ENCODE peak calls at places on chromosomes 2 and 18, in nine cellular contexts. U is PC-3; D is AG09309; P is stimulated activated CD4-positive, alpha-beta T cell treated with anti-CD3 and anti-CD28 coated beads, Interleukin-15, amount 100 ng/mL, for 1 hour; V is left cardiac atrium; T is left colon; C is astrocyte of the spinal cord; Q is fibroblast of mammary gland; S is RWPE1. Y is an unnamed sample.

GRCh38 chr2:11417946-11418585 is 47.9 kb downstream of the E2F6 start:
- DNase-seq in T (no peak), V (no peak), P (no peak), S (no peak), Q (peak), D (no peak), C (no peak), U (peak), Y (no peak)

GRCh38 chr2:230762317-230762896 is 49.8 kb downstream of the CAB39 start:
- DNase-seq in P (no peak), U (peak), V (no peak), T (peak), C (no peak), Q (no peak), D (no peak), S (no peak), Y (peak)

GRCh38 chr2:69089244-69089643 is 76.3 kb downstream of the ANTXR1 start:
- DNase-seq in C (no peak), T (no peak), D (no peak), P (no peak), Q (peak), V (no peak), S (no peak), U (no peak), Y (no peak)

GRCh38 chr2:85718885-85719487 is 24.8 kb downstream of the GNLY start:
- DNase-seq in S (no peak), Q (no peak), V (no peak), U (no peak), D (no peak), T (no peak), P (no peak), C (no peak), Y (no peak)

GRCh38 chr18:4358618-4359017 is 96.5 kb downstream of the DLGAP1 start:
- DNase-seq in P (no peak), Q (no peak), D (no peak), T (no peak), U (no peak), C (no peak), V (no peak), S (no peak), Y (no peak)

GRCh38 chr2:33168973-33169372 is 222.2 kb downstream of the LTBP1 start:
- DNase-seq in C (no peak), P (no peak), T (no peak), D (no peak), Q (no peak), V (no peak), S (no peak), U (no peak), Y (no peak)

GRCh38 chr2:10846110-10846861 is 33.7 kb upstream of the PDIA6 start:
- DNase-seq in S (no peak), V (no peak), D (no peak), P (no peak), Q (no peak), U (no peak), T (no peak), C (no peak), Y (no peak)

GRCh38 chr2:182852090-182852489 is 14.3 kb downstream of the FRZB start:
- DNase-seq in T (no peak), Q (peak), S (peak), P (no peak), V (no peak), C (no peak), U (peak), D (no peak), Y (no peak)

GRCh38 chr2:206368933-206369569 is 74.3 kb upstream of the ADAM23 start:
- DNase-seq in U (no peak), Q (no peak), S (no peak), P (no peak), V (no peak), T (no peak), C (no peak), D (no peak), Y (no peak)

GRCh38 chr18:37955201-37955600 is 389.6 kb upstream of the CELF4 start:
- DNase-seq in T (no peak), V (no peak), C (no peak), Q (no peak), S (no peak), D (no peak), P (no peak), U (no peak), Y (no peak)

GRCh38 chr2:111673526-111673925 is 210.5 kb downstream of the ANAPC1 start:
- DNase-seq in C (no peak), V (no peak), D (no peak), P (no peak), T (no peak), U (no peak), Q (no peak), S (no peak), Y (no peak)

GRCh38 chr2:172280820-172281454 is 146.4 kb upstream of the ITGA6 start:
- DNase-seq in D (no peak), S (no peak), Q (no peak), T (peak), C (no peak), P (no peak), V (no peak), U (no peak), Y (peak)

GRCh38 chr2:198322275-198322674 is 517.9 kb downstream of the PLCL1 start:
- DNase-seq in Q (no peak), T (no peak), P (no peak), C (no peak), V (no peak), D (no peak), S (no peak), U (no peak), Y (no peak)

GRCh38 chr18:55593888-55594287 is 5.9 kb upstream of the TCF4 start:
- DNase-seq in Q (peak), T (no peak), S (no peak), C (no peak), U (no peak), D (no peak), P (no peak), V (no peak), Y (no peak)

GRCh38 chr18:42614619-42615293 is 500.7 kb downstream of the RIT2 start:
- DNase-seq in C (no peak), T (no peak), U (no peak), D (no peak), Q (peak), P (no peak), V (peak), S (no peak), Y (no peak)

GRCh38 chr18:22339913-22340312 is 77.8 kb downstream of the CTAGE1 start:
- DNase-seq in T (no peak), P (no peak), D (no peak), U (no peak), V (no peak), Q (no peak), S (no peak), C (no peak), Y (no peak)

GRCh38 chr18:23849141-23849540 is 159.9 kb downstream of the LAMA3 start:
- DNase-seq in Q (no peak), D (no peak), P (no peak), C (no peak), U (peak), V (no peak), T (no peak), S (peak), Y (no peak)

GRCh38 chr18:48139427-48140347 is 209.2 kb upstream of the SMAD2 start:
- DNase-seq in D (no peak), P (no peak), S (no peak), T (peak), U (peak), C (no peak), Q (no peak), V (peak), Y (peak)

GRCh38 chr18:31482051-31482450 is 15.9 kb upstream of the DSG2 start:
- DNase-seq in U (no peak), V (no peak), S (no peak), Q (no peak), T (no peak), C (no peak), P (no peak), D (no peak), Y (no peak)

GRCh38 chr2:154914606-154915005 is 216.1 kb downstream of the KCNJ3 start:
- DNase-seq in C (no peak), S (no peak), V (no peak), D (no peak), Q (no peak), T (no peak), U (no peak), P (no peak), Y (no peak)

GRCh38 chr2:127565261-127566138 is 30.0 kb downstream of the MYO7B start:
- DNase-seq in C (no peak), D (no peak), Q (no peak), S (no peak), P (no peak), T (no peak), U (no peak), V (no peak), Y (no peak)

GRCh38 chr2:238202326-238203103 is 980 bp downstream of the ILKAP start:
- DNase-seq in V (no peak), S (peak), U (no peak), C (peak), T (no peak), Q (peak), D (no peak), P (no peak), Y (no peak)

GRCh38 chr18:23683671-23684070 is 5.6 kb upstream of the LAMA3 start:
- DNase-seq in C (no peak), P (no peak), D (no peak), S (no peak), Q (peak), U (peak), T (no peak), V (no peak), Y (no peak)

GRCh38 chr18:37335337-37335736 is 230.3 kb downstream of the CELF4 start:
- DNase-seq in V (no peak), D (no peak), U (no peak), T (no peak), Q (peak), S (no peak), P (no peak), C (peak), Y (no peak)

GRCh38 chr2:238820909-238821308 is 27.0 kb upstream of the TWIST2 start:
- DNase-seq in Q (peak), V (no peak), S (no peak), C (no peak), P (no peak), T (no peak), D (no peak), U (peak), Y (no peak)

GRCh38 chr18:22691988-22692710 is 241.0 kb upstream of the RBBP8 start:
- DNase-seq in C (peak), P (no peak), Q (peak), U (no peak), T (no peak), S (no peak), D (peak), V (no peak), Y (no peak)

GRCh38 chr18:43692291-43692690 is 415.0 kb upstream of the SYT4 start:
- DNase-seq in C (peak), S (no peak), D (no peak), Q (peak), U (no peak), T (no peak), V (no peak), P (no peak), Y (no peak)

GRCh38 chr2:196927318-196928225 is 1.1 kb upstream of the PGAP1 start:
- DNase-seq in C (peak), U (peak), V (no peak), T (no peak), Q (peak), D (peak), S (peak), P (no peak), Y (no peak)

GRCh38 chr2:217501887-217502286 is 500.9 kb downstream of the TNS1 start:
- DNase-seq in T (no peak), S (no peak), D (no peak), C (no peak), U (peak), V (no peak), Q (no peak), P (no peak), Y (no peak)

GRCh38 chr2:149033716-149034115 is 4.8 kb upstream of the LYPD6B start:
- DNase-seq in P (no peak), U (peak), C (no peak), Q (no peak), V (no peak), D (no peak), T (peak), S (no peak), Y (peak)

GRCh38 chr2:9847140-9847539 is 3.9 kb downstream of the TAF1B start:
- DNase-seq in D (no peak), Q (peak), V (no peak), U (peak), C (no peak), P (no peak), S (peak), T (no peak), Y (no peak)

GRCh38 chr18:5286525-5286924 is 9.0 kb downstream of the ZBTB14 start:
- DNase-seq in S (no peak), C (no peak), D (no peak), U (no peak), Q (no peak), V (no peak), P (no peak), T (no peak), Y (no peak)

GRCh38 chr2:158460632-158461297 is 4.0 kb downstream of the PKP4 start:
- DNase-seq in Q (no peak), T (no peak), C (peak), P (no peak), U (peak), D (no peak), S (no peak), V (no peak), Y (no peak)

GRCh38 chr2:8408560-8409460 is 273.0 kb upstream of the ID2 start:
- DNase-seq in D (no peak), S (no peak), V (no peak), C (no peak), Q (no peak), U (no peak), P (no peak), T (no peak), Y (no peak)

GRCh38 chr2:239529313-239530015 is 128.6 kb upstream of the HDAC4 start:
- DNase-seq in Q (no peak), V (no peak), D (no peak), S (no peak), T (no peak), C (no peak), P (no peak), U (no peak), Y (no peak)

GRCh38 chr2:36861896-36862295 is 104.4 kb downstream of the STRN start:
- DNase-seq in C (no peak), P (no peak), Q (no peak), V (no peak), U (no peak), T (no peak), D (no peak), S (no peak), Y (no peak)

GRCh38 chr18:79582978-79583377 is 96.6 kb upstream of the CTDP1 start:
- DNase-seq in S (no peak), Q (no peak), T (no peak), D (no peak), V (no peak), C (no peak), P (no peak), U (no peak), Y (no peak)

GRCh38 chr2:40204268-40204667 is 247.6 kb downstream of the SLC8A1 start:
- DNase-seq in S (no peak), C (peak), U (no peak), Q (peak), P (no peak), V (no peak), T (no peak), D (peak), Y (no peak)

GRCh38 chr2:120465012-120465700 is 119.2 kb downstream of the INHBB start:
- DNase-seq in P (no peak), V (no peak), D (no peak), T (no peak), Q (no peak), S (no peak), C (no peak), U (no peak), Y (no peak)

Y was measured in transverse colon.